ENCODE peak calls at places on chromosomes 11 and 22, in six cellular contexts. U, Q, G, W, B and J are unnamed samples.
A peak's percentile ranks its signal among the peaks of the same experiment; 100 is the strongest.

GRCh38 chr11:44675906-44676305 is 50.9 kb upstream of the TSPAN18 start:
- DNase-seq in U (no peak), W (no peak), B (no peak), G (no peak), Q (no peak), J (no peak)

GRCh38 chr11:1112351-1113191 is 37.9 kb downstream of the MUC2 start:
- DNase-seq in B (no peak), W (no peak), G (no peak), U (no peak), Q (no peak), J (no peak)

GRCh38 chr11:17601206-17602075 is 54.4 kb downstream of the OTOG start:
- DNase-seq in Q (no peak), G (no peak), W (no peak), U (no peak), B (no peak), J (no peak)

GRCh38 chr11:69684651-69685050 is 9.5 kb upstream of the LTO1 start:
- DNase-seq in W (no peak), B (no peak), Q (no peak), U (no peak), G (no peak), J (no peak)

GRCh38 chr11:8338138-8338537 is 74.5 kb upstream of the LMO1 start:
- DNase-seq in Q (peak; percentile 81), B (no peak), W (peak; percentile 92), G (peak; percentile 41), U (no peak), J (peak; percentile 12)

GRCh38 chr11:108647701-108648527 is 17.0 kb upstream of the DDX10 start:
- DNase-seq in W (peak; percentile 63), G (peak; percentile 81), U (peak; percentile 66), Q (peak; percentile 78), B (peak; percentile 92), J (peak; percentile 81)

GRCh38 chr11:443542-444199 is 1.9 kb upstream of the ANO9 start:
- DNase-seq in B (no peak), W (no peak), Q (no peak), G (peak; percentile 18), U (no peak), J (peak; percentile 12)

GRCh38 chr11:14422052-14422813 is 63.2 kb upstream of the RRAS2 start:
- DNase-seq in G (peak; percentile 96), Q (peak; percentile 90), W (peak; percentile 67), U (peak; percentile 57), B (peak; percentile 89), J (peak; percentile 100)

GRCh38 chr11:28834877-28835276 is 726.7 kb downstream of the METTL15 start:
- DNase-seq in Q (no peak), W (no peak), B (no peak), G (peak; percentile 79), U (no peak), J (peak; percentile 97)

GRCh38 chr22:45090364-45090960 is 73.3 kb upstream of the NUP50 start:
- DNase-seq in U (peak; percentile 50), W (no peak), G (peak; percentile 42), B (peak; percentile 67), Q (peak; percentile 68), J (peak; percentile 65)

GRCh38 chr11:68090706-68091105 is 30.5 kb downstream of the CHKA start:
- DNase-seq in Q (no peak), G (no peak), U (no peak), W (peak; percentile 24), B (no peak), J (peak; percentile 11)

GRCh38 chr11:68093565-68093964 is 27.6 kb downstream of the CHKA start:
- DNase-seq in U (no peak), W (no peak), Q (no peak), G (no peak), B (no peak), J (no peak)

GRCh38 chr11:68092411-68092810 is 28.8 kb downstream of the CHKA start:
- DNase-seq in U (no peak), Q (no peak), W (peak; percentile 13), B (no peak), G (no peak), J (no peak)

DNA sequence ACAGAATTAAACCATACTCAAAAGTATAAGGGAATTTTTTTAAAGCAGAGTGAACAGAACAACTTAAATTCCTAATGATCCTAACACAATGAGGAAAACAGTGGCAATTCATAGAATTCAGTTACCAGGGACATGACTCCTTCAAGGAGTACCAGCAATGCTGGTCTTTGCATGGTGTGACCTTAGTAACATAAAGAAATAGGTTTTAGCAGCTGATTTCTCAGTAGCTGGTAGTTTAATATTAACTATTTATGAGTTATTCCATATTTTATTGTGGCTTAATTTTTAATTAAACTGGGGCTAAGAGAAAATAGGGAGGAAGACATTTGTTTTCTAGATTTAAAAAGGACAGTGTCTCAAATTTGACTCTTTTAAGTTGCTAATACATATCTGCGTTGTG is 30.9 kb downstream of the CHKA start:
- DNase-seq in G (no peak), U (no peak), Q (no peak), W (no peak), B (no peak), J (no peak)
- H4K91ac ChIP-seq in G (no peak overlapping the region), U (no peak overlapping the region), Q (no peak overlapping the region), W (no peak overlapping the region), B (no peak overlapping the region), J (no peak overlapping the region)

GRCh38 chr11:121794671-121795070 is 321.3 kb downstream of the BLID start:
- DNase-seq in W (no peak), U (no peak), Q (peak; percentile 27), G (no peak), B (no peak), J (no peak)
- H4K91ac ChIP-seq in W (no peak overlapping the region), U (no peak overlapping the region), Q (no peak overlapping the region), G (no peak overlapping the region), B (peak overlapping the region; percentile 55), J (no peak overlapping the region)

GRCh38 chr11:94322501-94322900 is 18.1 kb downstream of the IZUMO1R start:
- DNase-seq in U (no peak), Q (no peak), W (no peak), B (peak; percentile 38), G (no peak), J (no peak)
- H4K91ac ChIP-seq in U (no peak overlapping the region), Q (no peak overlapping the region), W (no peak overlapping the region), B (no peak overlapping the region), G (no peak overlapping the region), J (no peak overlapping the region)

GRCh38 chr11:74749965-74750296 is 1.3 kb downstream of the RNF169 start:
- DNase-seq in B (no peak), Q (no peak), G (no peak), W (no peak), U (no peak), J (no peak)
- H4K91ac ChIP-seq in B (no peak overlapping the region), Q (no peak overlapping the region), G (no peak overlapping the region), W (no peak overlapping the region), U (no peak overlapping the region), J (no peak overlapping the region)